ENCODE peak calls at places on chromosomes 11 and 22, in four cellular contexts. G is IMR-90, V is GM23248, P is PC-3. W is an unnamed sample.
A peak's percentile ranks its signal among the peaks of the same experiment; 100 is the strongest.

GRCh38 chr22:48960981-48961655 is 866.6 kb downstream of the BRD1 start:
- DNase-seq in G (no peak), V (no peak), P (no peak), W (no peak)

GRCh38 chr11:110479445-110480101 is 49.8 kb downstream of the FDX1 start:
- DNase-seq in G (peak; percentile 77), V (peak; percentile 64), P (no peak), W (peak; percentile 84)

GRCh38 chr11:72641900-72642814 is 32.1 kb downstream of the PDE2A start:
- DNase-seq in G (no peak), V (peak; percentile 56), P (peak; percentile 40), W (peak; percentile 7)

GRCh38 chr11:9206496-9206895 is 58.7 kb downstream of the DENND5A start:
- DNase-seq in G (peak; percentile 78), V (peak; percentile 83), P (no peak), W (peak; percentile 93)

GRCh38 chr11:93842461-93842860 is 8.0 kb downstream of the VSTM5 start:
- DNase-seq in G (peak; percentile 71), V (peak; percentile 86), P (peak; percentile 99), W (peak; percentile 53)

GRCh38 chr11:55571828-55572227 is at the start of gene OR4C16:
- DNase-seq in G (no peak), V (no peak), P (no peak), W (no peak)

GRCh38 chr11:121063728-121064127 is 37.3 kb upstream of the TECTA start:
- DNase-seq in G (no peak), V (no peak), P (peak; percentile 45), W (peak; percentile 4)

GRCh38 chr11:47442514-47442913 is 6.4 kb downstream of the RAPSN start:
- DNase-seq in G (no peak), V (no peak), P (no peak), W (no peak)

GRCh38 chr11:94781822-94782221 is 13.7 kb downstream of the AMOTL1 start:
- DNase-seq in G (peak; percentile 85), V (peak; percentile 83), P (no peak), W (peak; percentile 62)

GRCh38 chr11:124394408-124394807 is 4.4 kb downstream of the OR8B3 start:
- DNase-seq in G (peak; percentile 47), V (peak; percentile 53), P (peak; percentile 40), W (peak; percentile 24)

GRCh38 chr22:49491726-49492125 is 335.9 kb downstream of the BRD1 start:
- DNase-seq in G (no peak), V (no peak), P (no peak), W (no peak)

GRCh38 chr22:49929553-49929979 is 11.1 kb downstream of the CRELD2 start:
- DNase-seq in G (no peak), V (peak; percentile 73), P (peak; percentile 62), W (no peak)

GRCh38 chr22:29055192-29055830 is 6.3 kb downstream of the C22orf31 start:
- DNase-seq in G (no peak), V (no peak), P (no peak), W (no peak)
- H3K4me2 ChIP-seq in G (no peak overlapping the region), V (no peak overlapping the region), P (no peak overlapping the region), W (no peak overlapping the region)

GRCh38 chr11:119345685-119346084 is 820 bp downstream of the MFRP start:
- DNase-seq in G (no peak), V (no peak), P (no peak), W (no peak)

GRCh38 chr11:119347242-119347641 is 737 bp upstream of the MFRP start:
- DNase-seq in G (no peak), V (peak; percentile 70), P (no peak), W (no peak)

GRCh38 chr11:119350302-119350701 is 3.8 kb upstream of the MFRP start:
- DNase-seq in G (no peak), V (no peak), P (no peak), W (no peak)

GRCh38 chr11:119346605-119347004 is at the start of gene MFRP:
- DNase-seq in G (no peak), V (no peak), P (no peak), W (no peak)

GRCh38 chr11:119347940-119348339 is 1.4 kb upstream of the MFRP start:
- DNase-seq in G (no peak), V (peak; percentile 36), P (no peak), W (no peak)
- H3K4me2 ChIP-seq in G (no peak overlapping the region), V (no peak overlapping the region), P (no peak overlapping the region), W (no peak overlapping the region)

DNA sequence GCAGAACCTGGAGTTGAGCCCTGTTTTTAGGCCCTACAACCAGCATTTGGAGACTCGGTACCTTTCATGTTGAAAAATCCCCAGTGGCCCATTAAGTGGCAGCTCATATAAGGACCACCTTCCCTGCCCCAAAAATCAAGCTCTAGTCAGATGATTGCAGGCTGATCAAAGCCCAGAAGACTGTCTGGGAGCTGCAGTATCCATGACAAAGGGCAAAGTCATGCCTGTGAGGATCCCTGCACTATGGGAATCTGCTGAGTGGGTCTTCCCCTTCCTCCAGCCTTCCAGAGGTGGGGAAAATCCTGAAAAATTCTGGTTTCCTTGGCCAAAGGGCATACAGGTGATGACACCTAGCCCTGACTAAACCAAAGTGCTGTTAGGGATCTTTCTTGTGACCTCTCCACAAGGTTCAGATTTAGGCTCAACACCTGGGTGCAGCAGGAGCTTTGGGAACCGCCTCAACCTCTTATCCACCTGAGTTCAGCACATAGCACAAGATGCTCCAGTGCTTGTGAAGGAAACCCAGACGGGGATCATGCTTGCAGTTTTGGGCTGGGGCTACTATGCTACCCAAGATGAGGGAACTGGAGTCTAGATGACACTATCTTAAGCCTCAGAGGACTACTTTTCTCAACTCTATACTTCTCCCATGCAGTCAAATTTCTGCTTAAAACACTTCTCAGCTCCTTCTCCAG is 1.2 kb upstream of the TRIM3 start:
- DNase-seq in G (peak; percentile 6), V (peak; percentile 50), P (no peak), W (no peak)
- H3K4me2 ChIP-seq in G (peak overlapping the region; percentile 92), V (peak overlapping the region; percentile 85), P (peak overlapping the region; percentile 87), W (peak overlapping the region; percentile 90)

GRCh38 chr11:119237515-119237914 is 31.4 kb downstream of the CBL start:
- DNase-seq in G (no peak), V (no peak), P (no peak), W (no peak)

GRCh38 chr11:119236490-119236889 is 30.4 kb downstream of the CBL start:
- DNase-seq in G (peak; percentile 72), V (peak; percentile 40), P (peak; percentile 51), W (peak; percentile 58)

DNA sequence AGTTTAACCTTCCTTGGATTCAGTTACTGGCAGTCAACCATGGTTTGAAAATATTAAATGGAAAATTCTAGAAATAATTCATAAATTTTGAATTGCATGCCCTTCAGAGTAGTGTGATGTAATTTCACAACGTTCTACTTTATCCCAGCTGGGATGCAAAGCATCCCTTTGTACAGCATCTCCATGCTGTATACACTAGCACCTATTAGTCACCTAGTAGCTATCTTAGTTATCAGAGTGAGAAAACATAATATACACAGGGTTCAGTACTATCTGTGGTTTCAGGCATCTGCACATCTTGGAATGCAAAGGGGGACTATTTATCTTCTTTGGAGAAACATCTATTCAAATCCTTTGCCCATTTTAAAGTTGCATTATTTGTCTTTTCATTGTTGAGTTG is 30.8 kb downstream of the CBL start:
- DNase-seq in G (peak; percentile 84), V (peak; percentile 27), P (no peak), W (peak; percentile 44)
- H3K4me2 ChIP-seq in G (peak overlapping the region; percentile 54), V (no peak overlapping the region), P (no peak overlapping the region), W (peak overlapping the region; percentile 29)

GRCh38 chr22:37058917-37059701 is 7.6 kb downstream of the KCTD17 start:
- DNase-seq in G (no peak), V (no peak), P (no peak), W (no peak)
- H3K4me2 ChIP-seq in G (no peak overlapping the region), V (no peak overlapping the region), P (no peak overlapping the region), W (no peak overlapping the region)

GRCh38 chr11:62337682-62338181 is 484 bp downstream of the ASRGL1 start:
- DNase-seq in G (no peak), V (peak; percentile 38), P (peak; percentile 59), W (peak; percentile 7)
- H3K4me2 ChIP-seq in G (peak overlapping the region; percentile 95), V (peak overlapping the region; percentile 71), P (peak overlapping the region; percentile 99), W (peak overlapping the region; percentile 77)

GRCh38 chr11:134003792-134004405 is 47.1 kb upstream of the IGSF9B start:
- DNase-seq in G (no peak), V (no peak), P (no peak), W (no peak)

GRCh38 chr11:134008593-134008992 is 51.8 kb upstream of the IGSF9B start:
- DNase-seq in G (no peak), V (no peak), P (no peak), W (no peak)

GRCh38 chr11:134001101-134001500 is 44.3 kb upstream of the IGSF9B start:
- DNase-seq in G (no peak), V (no peak), P (no peak), W (no peak)

GRCh38 chr11:134001596-134001995 is 44.8 kb upstream of the IGSF9B start:
- DNase-seq in G (no peak), V (no peak), P (no peak), W (no peak)

DNA sequence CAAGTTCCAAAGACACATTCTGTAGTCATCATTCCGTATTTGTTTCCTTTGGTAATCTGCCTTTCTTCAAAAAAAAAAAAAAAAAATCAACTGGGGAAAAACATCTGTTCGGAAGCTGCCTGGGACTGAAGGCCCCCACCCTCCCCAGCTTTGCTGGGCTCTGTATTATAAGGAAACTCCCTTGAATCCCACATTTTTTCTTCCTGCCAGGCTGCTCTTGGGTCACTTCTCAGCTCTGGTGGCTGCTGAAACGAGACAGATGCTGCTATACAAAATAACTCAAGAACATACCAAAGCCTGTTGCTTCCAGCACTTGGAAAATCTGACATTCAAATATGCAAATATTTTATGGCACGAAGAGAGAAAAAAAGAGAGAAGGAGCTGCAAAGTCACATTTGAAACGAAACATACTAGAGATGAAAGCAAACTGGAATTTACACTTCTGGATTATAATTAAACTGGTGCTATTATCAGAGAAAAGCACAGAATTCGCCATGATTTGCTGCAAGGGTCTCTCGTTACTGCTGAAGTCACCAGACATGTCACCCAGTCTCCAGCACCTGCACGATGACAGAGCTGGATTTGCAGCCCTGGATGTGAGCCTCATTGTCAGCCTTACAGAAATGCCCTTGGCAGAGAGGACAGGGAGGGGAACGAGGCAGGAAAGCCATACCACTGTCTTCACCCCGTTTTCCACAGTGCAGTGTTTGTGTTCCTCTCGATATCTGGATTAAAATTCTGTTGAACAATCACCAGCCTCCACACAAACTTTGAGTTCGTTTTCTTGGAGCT is 47.8 kb upstream of the IGSF9B start:
- DNase-seq in G (no peak), V (no peak), P (no peak), W (no peak)
- H3K4me2 ChIP-seq in G (no peak overlapping the region), V (no peak overlapping the region), P (no peak overlapping the region), W (no peak overlapping the region)

DNA sequence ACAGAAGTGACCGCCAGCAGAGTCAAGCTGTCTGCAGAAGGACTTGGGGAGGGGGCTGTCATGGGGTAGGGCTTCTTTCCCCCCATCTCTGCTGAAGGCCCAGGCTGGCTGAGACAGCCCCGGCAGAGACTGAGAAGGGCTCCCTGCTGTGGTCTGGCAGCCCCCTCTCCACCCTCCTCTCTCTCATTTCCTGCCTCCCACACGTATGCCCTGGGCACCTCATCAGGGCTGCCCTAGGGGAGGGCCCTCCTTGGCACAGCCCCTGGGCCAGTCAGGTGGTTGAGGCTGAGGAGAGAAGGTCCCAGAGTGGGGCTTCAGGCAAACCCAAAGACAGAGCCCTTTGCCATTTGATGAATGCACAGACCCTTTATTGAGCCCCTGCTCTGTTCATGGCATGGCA is 3.6 kb downstream of the RASD2 start:
- DNase-seq in G (no peak), V (peak; percentile 17), P (no peak), W (no peak)
- H3K4me2 ChIP-seq in G (no peak overlapping the region), V (no peak overlapping the region), P (no peak overlapping the region), W (no peak overlapping the region)

W was measured in fibroblast of lung.